ENCODE peak calls at places on chromosomes 12 and 14, in four cellular contexts. J is HCT116, U is hepatocyte, E is A673. Q is an unnamed sample. For H3K9me3, the result is how much of the 10 kb centered on the place peaks cover.

GRCh38 chr12:6632026-6632978 is 3.5 kb downstream of the LPAR5 start:
- DNase-seq in J (no peak), U (peak), E (peak), Q (no peak)

GRCh38 chr12:31362759-31363415 is 36.9 kb upstream of the SINHCAF start:
- DNase-seq in J (no peak), U (peak), E (no peak), Q (peak)

GRCh38 chr14:99757331-99758070 is 35.7 kb upstream of the EML1 start:
- DNase-seq in J (peak), U (no peak), E (peak), Q (no peak)

GRCh38 chr14:99755629-99756603 is 37.3 kb upstream of the EML1 start:
- DNase-seq in J (no peak), U (peak), E (no peak), Q (no peak)

GRCh38 chr12:75560167-75560566 is 48.8 kb upstream of the KRR1 start:
- DNase-seq in J (no peak), U (peak), E (peak), Q (peak)

GRCh38 chr12:25705256-25705655 is 152.2 kb upstream of the LMNTD1 start:
- DNase-seq in J (no peak), U (no peak), E (no peak), Q (no peak)

GRCh38 chr12:24649209-24649608 is 299.7 kb downstream of the BCAT1 start:
- DNase-seq in J (no peak), U (no peak), E (no peak), Q (no peak)

GRCh38 chr12:24711056-24711455 is 237.8 kb downstream of the BCAT1 start:
- DNase-seq in J (no peak), U (no peak), E (no peak), Q (no peak)

GRCh38 chr12:27331299-27331926 is 1.2 kb upstream of the BMAL2 start:
- DNase-seq in J (peak), U (peak), E (peak), Q (peak)

GRCh38 chr14:81400202-81400678 is at the start of gene STON2:
- DNase-seq in J (peak), U (no peak), E (peak), Q (peak)

GRCh38 chr14:73553845-73554244 is 4.9 kb downstream of the HEATR4 start:
- DNase-seq in J (no peak), U (no peak), E (peak), Q (no peak)

GRCh38 chr14:71228711-71229110 is 321.5 kb downstream of the PCNX1 start:
- DNase-seq in J (no peak), U (peak), E (no peak), Q (no peak)

GRCh38 chr12:62438098-62438692 is 28.4 kb upstream of the MON2 start:
- DNase-seq in J (peak), U (peak), E (peak), Q (peak)

GRCh38 chr14:56422703-56423213 is 156.8 kb upstream of the TMEM260 start:
- DNase-seq in J (peak), U (peak), E (peak), Q (no peak)

GRCh38 chr14:38646391-38646790 is 390.5 kb upstream of the CLEC14A start:
- DNase-seq in J (no peak), U (no peak), E (no peak), Q (no peak)

GRCh38 chr12:62846506-62846905 is 88.4 kb downstream of the PPM1H start:
- DNase-seq in J (no peak), U (no peak), E (no peak), Q (no peak)

GRCh38 chr14:90547250-90547649 is 150.4 kb downstream of the CALM1 start:
- DNase-seq in J (no peak), U (no peak), E (no peak), Q (no peak)

GRCh38 chr12:91219511-91219910 is 36.9 kb upstream of the DCN start:
- DNase-seq in J (no peak), U (peak), E (no peak), Q (no peak)

GRCh38 chr12:54420766-54421144 is 1.7 kb upstream of the ITGA5 start:
- DNase-seq in J (no peak), U (no peak), E (no peak), Q (no peak)

GRCh38 chr12:6465467-6466183 is 4.9 kb downstream of the VAMP1 start:
- DNase-seq in J (peak), U (peak), E (peak), Q (peak)

GRCh38 chr12:89707623-89707991 is 1.0 kb downstream of the ATP2B1 start:
- DNase-seq in J (no peak), U (peak), E (no peak), Q (peak)

GRCh38 chr14:60951781-60952435 is 29.0 kb downstream of the TRMT5 start:
- DNase-seq in J (no peak), U (no peak), E (no peak), Q (no peak)

GRCh38 chr14:24692382-24693352 is 58.7 kb upstream of the GZMB start:
- DNase-seq in J (no peak), U (no peak), E (no peak), Q (no peak)

GRCh38 chr12:46921048-46921753 is 95.4 kb upstream of the SLC38A4 start:
- DNase-seq in J (no peak), U (no peak), E (no peak), Q (no peak)

GRCh38 chr14:65723348-65723747 is 310.8 kb downstream of the FUT8 start:
- DNase-seq in J (no peak), U (no peak), E (no peak), Q (peak)

GRCh38 chr14:65720171-65720570 is 307.6 kb downstream of the FUT8 start:
- DNase-seq in J (no peak), U (no peak), E (no peak), Q (no peak)

GRCh38 chr14:65720743-65721142 is 308.2 kb downstream of the FUT8 start:
- DNase-seq in J (no peak), U (no peak), E (no peak), Q (no peak)

GRCh38 chr14:65718629-65719028 is 306.1 kb downstream of the FUT8 start:
- DNase-seq in J (no peak), U (no peak), E (no peak), Q (no peak)
- H3K9me3 ChIP-seq in J (under half), U (under half), E (under half), Q (under half)

DNA sequence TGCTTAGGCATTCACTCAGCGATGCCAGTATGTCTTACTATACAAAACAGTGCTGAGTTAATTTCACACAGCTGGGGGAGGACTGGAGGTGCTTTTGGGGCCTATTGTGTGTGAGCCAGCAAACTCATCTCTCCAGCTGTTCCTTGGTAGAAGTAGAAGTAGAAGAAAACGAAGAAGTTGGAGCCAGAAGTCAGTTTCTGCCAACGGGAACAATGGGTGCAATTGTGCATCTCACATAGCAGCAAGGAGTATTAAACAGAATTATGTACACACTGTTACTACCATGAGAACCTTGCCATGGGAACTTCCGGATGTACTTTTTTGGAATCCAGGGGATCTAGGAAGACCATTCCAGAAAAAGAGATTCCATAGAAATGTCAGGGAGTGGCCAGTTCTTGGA is 88.6 kb downstream of the VCPKMT start:
- DNase-seq in J (no peak), U (no peak), E (no peak), Q (no peak)
- TF ChIP-seq EZH2 in J (no peak), U (no peak), E (no peak), Q (no peak)

GRCh38 chr14:59313063-59314018 is 124.9 kb downstream of the DAAM1 start:
- DNase-seq in J (no peak), U (no peak), E (no peak), Q (peak)
- H3K27ac ChIP-seq in J (no peak), U (peak), E (no peak), Q (peak)

DNA sequence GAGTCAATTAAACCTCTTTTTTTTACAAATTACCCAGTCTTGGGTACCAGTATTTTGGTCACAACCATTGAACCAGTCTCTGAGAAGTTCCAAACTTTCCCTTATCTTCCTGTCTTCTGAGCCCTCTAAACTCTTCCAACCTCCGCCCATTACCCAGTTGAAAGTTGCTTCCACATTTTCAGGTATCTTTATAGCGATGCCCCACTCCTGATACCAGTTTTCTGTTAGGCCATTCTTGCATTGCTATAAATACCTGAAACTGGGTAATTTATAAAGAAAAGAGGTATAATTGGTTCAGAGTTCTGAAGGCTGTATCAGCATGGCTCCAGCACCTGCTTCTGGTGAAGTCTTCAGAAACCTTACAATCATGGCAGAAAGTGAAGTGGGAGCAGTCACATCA is 31.7 kb downstream of the TTC5 start:
- DNase-seq in J (no peak), U (no peak), E (no peak), Q (no peak)
- H3K9me3 ChIP-seq in J (under half), U (under half), E (under half), Q (under half)

Q was measured in MM.1S.